ENCODE peak calls at places on chromosomes 4 and X, in ten cellular contexts. M, P, E, W, C, Y, B, U, T and D are unnamed samples.

GRCh38 chr4:98928131-98928504 is 815 bp downstream of the EIF4E start:
- DNase-seq in M (peak), P (peak), E (peak), W (peak), C (peak), Y (peak), B (peak), U (peak), T (peak), D (peak)

GRCh38 chr4:72569719-72570235 is 756 bp upstream of the ADAMTS3 start:
- DNase-seq in M (no peak), P (no peak), E (no peak), W (no peak), C (no peak), Y (no peak), B (no peak), U (no peak), T (no peak), D (peak)

GRCh38 chrX:74383611-74384010 is 37.7 kb upstream of the SLC16A2 start:
- DNase-seq in M (no peak), P (peak), E (peak), W (no peak), C (peak), Y (peak), B (no peak), U (peak), T (peak), D (peak)

GRCh38 chr4:90419124-90419711 is 292.0 kb downstream of the CCSER1 start:
- DNase-seq in M (no peak), P (no peak), E (peak), W (no peak), C (peak), Y (peak), B (no peak), U (no peak), T (no peak), D (peak)

GRCh38 chrX:101550362-101550761 is at the start of gene ARMCX1:
- DNase-seq in M (peak), P (peak), E (peak), W (no peak), C (peak), Y (peak), B (peak), U (peak), T (peak), D (peak)

GRCh38 chr4:168744021-168744420 is 247.2 kb downstream of the PALLD start:
- DNase-seq in M (no peak), P (no peak), E (peak), W (no peak), C (no peak), Y (no peak), B (no peak), U (peak), T (no peak), D (no peak)

GRCh38 chr4:100372432-100372831 is 145.4 kb downstream of the EMCN start:
- DNase-seq in M (no peak), P (no peak), E (peak), W (no peak), C (no peak), Y (peak), B (no peak), U (no peak), T (no peak), D (peak)

GRCh38 chr4:139014391-139015268 is 951 bp upstream of the NOCT start:
- DNase-seq in M (no peak), P (no peak), E (peak), W (no peak), C (peak), Y (no peak), B (no peak), U (peak), T (no peak), D (peak)

GRCh38 chr4:40283968-40284367 is 51.2 kb upstream of the CHRNA9 start:
- DNase-seq in M (no peak), P (no peak), E (peak), W (no peak), C (peak), Y (no peak), B (no peak), U (no peak), T (no peak), D (no peak)

GRCh38 chr4:121221608-121222007 is 57.5 kb upstream of the TNIP3 start:
- DNase-seq in M (no peak), P (no peak), E (no peak), W (no peak), C (no peak), Y (no peak), B (no peak), U (no peak), T (no peak), D (no peak)

GRCh38 chr4:99394913-99395312 is 40.2 kb downstream of the ADH7 start:
- DNase-seq in M (no peak), P (no peak), E (peak), W (no peak), C (peak), Y (no peak), B (no peak), U (no peak), T (no peak), D (peak)

GRCh38 chrX:72255445-72255844 is 16.6 kb upstream of the ERCC6L start:
- DNase-seq in M (peak), P (no peak), E (no peak), W (no peak), C (no peak), Y (peak), B (peak), U (no peak), T (peak), D (no peak)

GRCh38 chr4:93764647-93765246 is 63.8 kb upstream of the ATOH1 start:
- DNase-seq in M (no peak), P (peak), E (peak), W (no peak), C (peak), Y (peak), B (no peak), U (peak), T (no peak), D (peak)

GRCh38 chr4:52235775-52236174 is 184.7 kb downstream of the SPATA18 start:
- DNase-seq in M (no peak), P (no peak), E (no peak), W (no peak), C (no peak), Y (no peak), B (no peak), U (no peak), T (no peak), D (no peak)

GRCh38 chr4:44186850-44187246 is 261.8 kb downstream of the KCTD8 start:
- DNase-seq in M (no peak), P (no peak), E (no peak), W (no peak), C (peak), Y (no peak), B (no peak), U (no peak), T (no peak), D (no peak)

GRCh38 chr4:845233-845835 is 19.4 kb upstream of the CPLX1 start:
- DNase-seq in M (peak), P (no peak), E (peak), W (no peak), C (peak), Y (no peak), B (no peak), U (no peak), T (no peak), D (peak)

GRCh38 chr4:77579406-77580076 is 26.1 kb upstream of the CXCL13 start:
- DNase-seq in M (no peak), P (no peak), E (peak), W (no peak), C (peak), Y (no peak), B (no peak), U (peak), T (no peak), D (peak)

GRCh38 chr4:23163649-23164436 is 471.1 kb downstream of the GBA3 start:
- DNase-seq in M (no peak), P (no peak), E (no peak), W (no peak), C (peak), Y (peak), B (no peak), U (no peak), T (no peak), D (no peak)

GRCh38 chr4:139876328-139876941 is 210.8 kb downstream of the MGST2 start:
- DNase-seq in M (no peak), P (no peak), E (no peak), W (no peak), C (no peak), Y (no peak), B (no peak), U (no peak), T (no peak), D (no peak)

GRCh38 chr4:151025759-151026158 is 10.7 kb upstream of the LRBA start:
- DNase-seq in M (no peak), P (no peak), E (no peak), W (no peak), C (no peak), Y (no peak), B (no peak), U (no peak), T (no peak), D (no peak)

GRCh38 chrX:150234126-150234525 is 129.0 kb upstream of the MAMLD1 start:
- DNase-seq in M (no peak), P (no peak), E (peak), W (no peak), C (peak), Y (no peak), B (no peak), U (peak), T (no peak), D (peak)

GRCh38 chr4:6684656-6685055 is 9.0 kb upstream of the S100P start:
- DNase-seq in M (no peak), P (no peak), E (no peak), W (no peak), C (no peak), Y (no peak), B (no peak), U (no peak), T (no peak), D (no peak)

GRCh38 chr4:6682862-6683590 is 10.7 kb upstream of the S100P start:
- DNase-seq in M (no peak), P (no peak), E (no peak), W (no peak), C (no peak), Y (no peak), B (no peak), U (no peak), T (no peak), D (no peak)

GRCh38 chr4:6681191-6681590 is 12.5 kb upstream of the S100P start:
- DNase-seq in M (no peak), P (no peak), E (no peak), W (no peak), C (no peak), Y (no peak), B (no peak), U (no peak), T (no peak), D (no peak)

GRCh38 chr4:6676722-6677558 is 16.7 kb upstream of the S100P start:
- DNase-seq in M (no peak), P (no peak), E (no peak), W (no peak), C (no peak), Y (no peak), B (no peak), U (no peak), T (no peak), D (no peak)

DNA sequence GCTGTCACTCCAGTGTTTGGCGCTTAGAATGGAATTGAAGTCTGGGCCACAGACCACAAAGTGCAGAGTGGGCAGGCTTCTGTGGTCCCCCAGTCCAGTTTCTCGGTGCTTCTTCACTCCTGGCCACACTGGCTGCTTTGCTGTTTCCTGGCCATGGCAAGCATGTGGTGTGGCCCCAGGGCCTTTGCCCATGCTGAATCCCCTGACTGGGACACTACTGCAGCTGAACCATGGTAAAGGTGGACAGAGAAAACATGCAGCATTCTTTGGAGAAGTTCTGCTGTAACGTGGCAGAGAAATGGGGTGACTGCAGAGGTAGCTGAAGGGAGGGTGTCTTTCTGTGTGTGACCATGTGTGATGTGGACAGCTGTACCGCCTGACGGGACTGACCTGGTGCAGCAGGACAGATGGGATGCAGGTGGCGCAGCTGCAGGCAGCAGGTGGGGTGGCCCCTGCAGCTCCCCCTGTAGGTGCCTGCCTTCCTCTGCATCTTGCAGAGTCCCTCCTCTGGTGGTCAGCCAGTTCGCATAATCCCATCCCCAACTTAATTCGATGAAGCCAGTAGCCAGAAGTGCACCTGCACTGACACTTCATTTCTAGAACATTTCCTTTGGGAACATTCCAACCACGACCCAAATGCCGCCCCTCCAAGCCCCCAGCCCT is 13.2 kb upstream of the S100P start:
- DNase-seq in M (no peak), P (no peak), E (no peak), W (no peak), C (no peak), Y (peak), B (no peak), U (no peak), T (peak), D (no peak)
- TF ChIP-seq CTCF in M (no peak), P (peak), E (no peak), W (peak), C (no peak), Y (peak), B (no peak), U (peak), T (peak), D (peak)

GRCh38 chr4:17301869-17302268 is 210.0 kb downstream of the QDPR start:
- DNase-seq in M (no peak), P (no peak), E (no peak), W (no peak), C (no peak), Y (no peak), B (no peak), U (no peak), T (no peak), D (no peak)
- TF ChIP-seq CTCF in M (no peak), P (no peak), E (no peak), W (no peak), C (no peak), Y (no peak), B (no peak), U (no peak), T (no peak), D (no peak)

GRCh38 chrX:153746359-153746758 is 17.7 kb upstream of the PLXNB3 start:
- DNase-seq in M (no peak), P (no peak), E (no peak), W (no peak), C (no peak), Y (no peak), B (no peak), U (no peak), T (no peak), D (no peak)

GRCh38 chrX:153740631-153741222 is 16.1 kb downstream of the ABCD1 start:
- DNase-seq in M (no peak), P (no peak), E (no peak), W (no peak), C (no peak), Y (no peak), B (no peak), U (no peak), T (no peak), D (no peak)

GRCh38 chrX:153741446-153741845 is 16.8 kb downstream of the ABCD1 start:
- DNase-seq in M (no peak), P (no peak), E (no peak), W (no peak), C (no peak), Y (no peak), B (no peak), U (no peak), T (no peak), D (no peak)

GRCh38 chrX:153739754-153740486 is 15.3 kb downstream of the ABCD1 start:
- DNase-seq in M (no peak), P (no peak), E (no peak), W (no peak), C (no peak), Y (no peak), B (no peak), U (no peak), T (no peak), D (no peak)

DNA sequence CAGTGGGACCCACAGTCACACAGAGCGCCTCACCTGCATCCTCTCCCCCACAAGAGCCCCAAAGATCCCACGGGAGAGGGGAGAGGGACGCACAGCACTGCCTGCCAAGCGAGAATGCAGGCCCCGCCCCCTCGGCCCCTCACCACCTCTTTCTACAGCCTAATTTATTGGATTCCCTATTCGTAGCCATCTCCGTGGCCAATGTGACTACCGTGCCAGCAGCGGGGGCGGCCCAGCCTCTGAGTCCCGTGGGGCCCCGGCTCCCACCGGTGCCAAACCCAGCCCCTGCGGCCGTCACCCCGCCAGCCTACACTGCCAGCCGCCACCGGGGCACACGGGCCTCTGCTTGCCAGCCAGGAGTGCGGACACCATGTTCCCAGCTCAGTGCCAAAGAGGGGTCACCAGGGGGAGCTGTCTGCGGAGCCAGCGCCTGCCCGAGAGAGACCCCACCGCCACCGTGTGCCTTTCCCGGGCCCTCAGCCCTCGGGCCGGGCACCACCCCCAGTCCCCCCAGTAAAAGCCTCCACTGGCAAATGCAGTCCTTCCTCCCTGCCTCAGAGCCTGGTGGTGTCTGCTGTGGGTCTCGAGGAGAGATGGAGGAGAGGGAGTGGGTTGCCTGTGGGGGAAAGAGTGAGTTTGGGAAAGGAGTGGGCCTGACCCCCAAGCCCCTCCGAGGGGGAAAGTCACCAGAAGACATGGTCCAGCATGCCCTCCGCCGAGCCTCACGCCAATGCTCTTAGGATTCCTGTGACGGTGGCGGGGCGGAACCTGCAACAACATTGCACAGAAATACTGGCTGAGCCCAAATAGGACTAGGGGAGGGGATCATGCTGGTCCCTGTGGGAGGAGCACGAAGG is 19.6 kb upstream of the PLXNB3 start:
- DNase-seq in M (no peak), P (peak), E (no peak), W (no peak), C (no peak), Y (peak), B (no peak), U (no peak), T (peak), D (no peak)
- TF ChIP-seq CTCF in M (peak), P (peak), E (no peak), W (peak), C (no peak), Y (peak), B (peak), U (peak), T (peak), D (no peak)

GRCh38 chr4:4521069-4521468 is 20.8 kb downstream of the STX18 start:
- DNase-seq in M (no peak), P (no peak), E (no peak), W (no peak), C (no peak), Y (peak), B (no peak), U (no peak), T (no peak), D (no peak)

GRCh38 chr4:4524364-4524763 is 17.5 kb downstream of the STX18 start:
- DNase-seq in M (no peak), P (no peak), E (no peak), W (peak), C (no peak), Y (peak), B (no peak), U (no peak), T (peak), D (no peak)

GRCh38 chr4:4518747-4519146 is 23.1 kb downstream of the STX18 start:
- DNase-seq in M (no peak), P (no peak), E (no peak), W (no peak), C (no peak), Y (no peak), B (no peak), U (no peak), T (no peak), D (no peak)

GRCh38 chr4:4521767-4522166 is 20.1 kb downstream of the STX18 start:
- DNase-seq in M (no peak), P (no peak), E (no peak), W (no peak), C (no peak), Y (no peak), B (no peak), U (no peak), T (no peak), D (no peak)

GRCh38 chr4:4519296-4519898 is 22.5 kb downstream of the STX18 start:
- DNase-seq in M (no peak), P (no peak), E (peak), W (no peak), C (no peak), Y (peak), B (no peak), U (no peak), T (no peak), D (peak)
- TF ChIP-seq CTCF in M (peak), P (peak), E (peak), W (peak), C (peak), Y (peak), B (peak), U (peak), T (peak), D (peak)

DNA sequence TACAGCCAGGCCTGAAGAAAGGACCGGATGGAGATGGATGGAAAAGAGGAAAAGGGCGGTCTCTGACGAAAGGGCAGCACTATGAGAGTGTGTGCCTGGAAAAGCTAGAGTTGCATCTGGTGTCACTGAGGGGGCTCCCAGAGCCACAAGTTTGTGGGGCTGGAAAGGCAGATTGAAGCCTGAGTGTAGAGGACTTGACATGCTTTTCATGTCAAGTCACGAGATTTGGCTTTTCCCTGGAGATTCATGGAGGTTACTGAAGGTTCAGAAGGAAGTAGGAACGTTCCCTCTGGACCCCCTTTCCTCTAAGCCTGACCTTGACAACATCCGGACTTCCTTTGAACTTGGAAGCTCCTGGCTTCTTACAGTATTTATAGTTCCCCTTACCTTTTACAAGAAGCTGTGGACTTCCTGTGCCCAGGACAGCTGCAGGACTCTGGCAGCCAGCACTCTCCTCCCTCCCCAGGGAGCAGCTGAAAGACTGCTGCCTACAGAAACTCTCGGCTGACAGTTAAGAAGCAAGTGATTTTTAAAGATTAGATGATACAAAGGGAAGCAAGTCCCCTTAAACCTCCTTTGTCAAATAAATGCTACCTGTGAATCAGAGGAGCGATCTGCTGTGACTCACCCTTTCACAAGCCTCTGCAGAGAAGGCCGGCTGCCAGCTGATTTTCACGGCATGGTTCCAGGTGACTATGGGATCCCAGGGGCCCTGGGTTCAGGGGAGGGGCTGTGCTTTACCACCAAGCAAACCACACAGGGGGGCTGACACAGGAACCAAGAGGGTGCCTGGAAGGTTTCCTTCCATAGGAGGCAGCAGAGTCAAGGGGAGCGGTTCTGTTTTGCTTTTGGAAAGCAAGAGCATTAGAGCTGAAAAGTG is 72.9 kb upstream of the STIM2 start:
- DNase-seq in M (no peak), P (no peak), E (peak), W (no peak), C (peak), Y (peak), B (no peak), U (peak), T (peak), D (peak)
- TF ChIP-seq CTCF in M (peak), P (no peak), E (peak), W (peak), C (peak), Y (peak), B (peak), U (peak), T (peak), D (peak)